ENCODE peak calls at places on chromosomes 13 and 19, in ten cellular contexts. K is spleen, S is upper lobe of left lung, X is breast epithelium, M is GM23338, F is SK-N-SH, L is stomach, C is transverse colon, I is suprapubic skin, W is vagina. B is an unnamed sample.
A peak's percentile ranks its signal among the peaks of the same experiment; 100 is the strongest.

GRCh38 chr19:57342582-57342981 is 8.5 kb upstream of the ZNF304 start:
- DNase-seq in K (no peak), S (no peak), X (no peak), M (no peak), F (no peak), L (no peak), C (no peak), I (no peak), W (no peak), B (no peak)

GRCh38 chr13:41974262-41974900 is 13.5 kb upstream of the VWA8 start:
- DNase-seq in K (no peak), S (no peak), X (no peak), M (no peak), F (no peak), L (no peak), C (no peak), I (no peak), W (no peak), B (no peak)

GRCh38 chr19:2062770-2063169 is 11.7 kb upstream of the MKNK2 start:
- DNase-seq in K (no peak), S (no peak), X (no peak), M (no peak), F (no peak), L (no peak), C (no peak), I (no peak), W (no peak), B (no peak)

GRCh38 chr13:85528578-85529215 is 270.5 kb downstream of the SLITRK6 start:
- DNase-seq in K (no peak), S (no peak), X (no peak), M (no peak), F (no peak), L (no peak), C (no peak), I (no peak), W (no peak), B (no peak)

GRCh38 chr19:46828484-46828883 is 22.2 kb downstream of the AP2S1 start:
- DNase-seq in K (no peak), S (no peak), X (no peak), M (no peak), F (no peak), L (no peak), C (no peak), I (no peak), W (no peak), B (no peak)

GRCh38 chr19:54609356-54609791 is 15.9 kb downstream of the LILRA1 start:
- DNase-seq in K (peak; percentile 67), S (no peak), X (no peak), M (no peak), F (no peak), L (peak; percentile 23), C (no peak), I (no peak), W (peak; percentile 84), B (no peak)

GRCh38 chr19:33774751-33775150 is 21.9 kb upstream of the KCTD15 start:
- DNase-seq in K (no peak), S (no peak), X (no peak), M (no peak), F (no peak), L (no peak), C (no peak), I (no peak), W (no peak), B (no peak)

GRCh38 chr13:69857188-69857821 is 250.3 kb upstream of the ATXN8OS start:
- DNase-seq in K (no peak), S (no peak), X (no peak), M (peak; percentile 82), F (peak; percentile 7), L (no peak), C (no peak), I (no peak), W (no peak), B (no peak)

GRCh38 chr19:17721821-17722220 is 2.5 kb downstream of the MAP1S start:
- DNase-seq in K (no peak), S (peak; percentile 81), X (no peak), M (no peak), F (no peak), L (no peak), C (no peak), I (no peak), W (no peak), B (no peak)

GRCh38 chr13:100493418-100493817 is 95.2 kb downstream of the GGACT start:
- DNase-seq in K (no peak), S (peak; percentile 41), X (no peak), M (no peak), F (no peak), L (no peak), C (no peak), I (no peak), W (no peak), B (no peak)

GRCh38 chr13:52845766-52846566 is 2.5 kb downstream of the PCDH8 start:
- DNase-seq in K (peak; percentile 74), S (no peak), X (no peak), M (peak; percentile 82), F (peak; percentile 88), L (no peak), C (peak; percentile 55), I (no peak), W (no peak), B (no peak)

GRCh38 chr19:52138614-52139290 is 986 bp downstream of the ZNF616 start:
- DNase-seq in K (peak; percentile 74), S (peak; percentile 28), X (no peak), M (peak; percentile 92), F (peak; percentile 61), L (no peak), C (peak; percentile 25), I (no peak), W (no peak), B (no peak)

GRCh38 chr19:426725-427445 is 17.9 kb upstream of the C2CD4C start:
- DNase-seq in K (no peak), S (no peak), X (no peak), M (peak; percentile 51), F (peak; percentile 89), L (no peak), C (no peak), I (no peak), W (no peak), B (no peak)

GRCh38 chr13:23575632-23576031 is 5.4 kb downstream of the TNFRSF19 start:
- DNase-seq in K (no peak), S (no peak), X (no peak), M (no peak), F (no peak), L (no peak), C (no peak), I (no peak), W (no peak), B (no peak)

GRCh38 chr19:485583-486236 is 10.6 kb upstream of the MADCAM1 start:
- DNase-seq in K (no peak), S (no peak), X (peak; percentile 64), M (no peak), F (peak; percentile 12), L (no peak), C (no peak), I (no peak), W (no peak), B (peak; percentile 94)

GRCh38 chr19:12665281-12665573 is 1.3 kb downstream of the MAN2B1 start:
- DNase-seq in K (peak; percentile 93), S (peak; percentile 84), X (no peak), M (no peak), F (no peak), L (peak; percentile 47), C (peak; percentile 58), I (no peak), W (no peak), B (no peak)
- TF ChIP-seq POLR2AphosphoS5 in K (peak; percentile 79), S (no peak), X (no peak), M (no peak), F (no peak), L (no peak), C (no peak), I (no peak), W (no peak), B (no peak)

GRCh38 chr19:13138171-13138915 is 11.8 kb downstream of the STX10 start:
- DNase-seq in K (no peak), S (no peak), X (no peak), M (no peak), F (no peak), L (no peak), C (no peak), I (no peak), W (no peak), B (no peak)
- H3K36me3 ChIP-seq in K (peaks cover 78% of the 10 kb centered on the region), S (peaks cover 53% of the 10 kb centered on the region), X (peaks cover 5% of the 10 kb centered on the region), M (peaks cover 5% of the 10 kb centered on the region), F (peaks cover 9% of the 10 kb centered on the region), L (peaks cover 37% of the 10 kb centered on the region), C (no peaks in the 10 kb centered on the region), I (peaks cover 54% of the 10 kb centered on the region), W (no peaks in the 10 kb centered on the region), B (no peaks in the 10 kb centered on the region)

GRCh38 chr19:16111909-16112752 is 442 bp downstream of the RAB8A start:
- DNase-seq in K (no peak), S (no peak), X (no peak), M (no peak), F (no peak), L (no peak), C (peak; percentile 21), I (no peak), W (no peak), B (peak; percentile 73)

GRCh38 chr19:16115309-16116039 is 3.8 kb downstream of the RAB8A start:
- DNase-seq in K (no peak), S (no peak), X (no peak), M (no peak), F (no peak), L (no peak), C (peak; percentile 51), I (no peak), W (no peak), B (no peak)

GRCh38 chr19:16111160-16111908 is at the start of gene RAB8A:
- DNase-seq in K (peak; percentile 100), S (peak; percentile 100), X (peak; percentile 99), M (peak; percentile 99), F (peak; percentile 99), L (peak; percentile 99), C (peak; percentile 99), I (peak; percentile 99), W (no peak), B (peak; percentile 100)

GRCh38 chr19:16116067-16116466 is 4.4 kb downstream of the RAB8A start:
- DNase-seq in K (no peak), S (no peak), X (no peak), M (no peak), F (no peak), L (no peak), C (no peak), I (no peak), W (no peak), B (no peak)

GRCh38 chr19:16113727-16114126 is 2.0 kb downstream of the RAB8A start:
- DNase-seq in K (no peak), S (no peak), X (no peak), M (no peak), F (no peak), L (no peak), C (no peak), I (no peak), W (no peak), B (no peak)
- TF ChIP-seq POLR2AphosphoS5 in K (no peak), S (no peak), X (no peak), M (no peak), F (no peak), L (no peak), C (no peak), I (no peak), W (no peak), B (no peak)

DNA sequence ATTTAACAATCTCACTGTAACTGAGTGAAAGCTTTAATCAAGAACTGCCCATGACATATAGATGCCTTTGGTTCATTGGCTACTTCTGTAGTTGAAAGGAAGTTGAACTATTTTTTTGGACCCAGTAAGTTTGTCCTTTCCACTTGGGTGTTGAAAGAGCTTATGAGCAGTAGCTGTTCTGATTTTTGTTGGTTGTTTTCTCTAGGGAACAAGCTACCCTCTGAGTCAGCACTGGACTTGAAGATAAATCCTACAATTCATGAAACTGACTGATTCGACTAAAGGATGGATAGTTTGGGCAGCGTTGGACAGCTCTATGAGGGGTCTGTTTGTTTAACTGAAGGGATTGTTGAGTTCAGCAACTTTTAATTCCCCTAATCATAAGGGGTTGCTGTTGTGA is 101.0 kb downstream of the PAN3 start:
- DNase-seq in K (no peak), S (no peak), X (no peak), M (no peak), F (no peak), L (no peak), C (no peak), I (no peak), W (no peak), B (no peak)
- H3K36me3 ChIP-seq in K (peaks cover 45% of the 10 kb centered on the region), S (peaks cover 8% of the 10 kb centered on the region), X (peaks cover 12% of the 10 kb centered on the region), M (no peaks in the 10 kb centered on the region), F (peaks cover 30% of the 10 kb centered on the region), L (no peaks in the 10 kb centered on the region), C (no peaks in the 10 kb centered on the region), I (peaks cover 8% of the 10 kb centered on the region), W (no peaks in the 10 kb centered on the region), B (no peaks in the 10 kb centered on the region)

B was measured in sigmoid colon.